ENCODE peak calls at places on chromosomes 1 and 21, in seven cellular contexts. T is mesendoderm; J is fibroblast of lung; D is CD8-positive, alpha-beta memory T cell; A is NB4; H is aorta; C is right cardiac atrium. K is an unnamed sample.

GRCh38 chr1:71666609-71667008 is 585.8 kb upstream of the ZRANB2 start:
- DNase-seq in T (no peak), J (peak), D (no peak), A (no peak), H (no peak), C (no peak), K (no peak)

GRCh38 chr1:84810343-84810742 is 82.7 kb downstream of the LPAR3 start:
- DNase-seq in T (no peak), J (no peak), D (no peak), A (no peak), H (no peak), C (no peak), K (no peak)

GRCh38 chr1:155326020-155326526 is 5.4 kb downstream of the RUSC1 start:
- DNase-seq in T (no peak), J (no peak), D (no peak), A (peak), H (no peak), C (no peak), K (no peak)

GRCh38 chr1:51165540-51165939 is 63.5 kb downstream of the C1orf185 start:
- DNase-seq in T (no peak), J (no peak), D (no peak), A (no peak), H (no peak), C (no peak), K (no peak)

GRCh38 chr1:23442751-23443150 is 18.2 kb upstream of the TCEA3 start:
- DNase-seq in T (no peak), J (no peak), D (no peak), A (no peak), H (no peak), C (no peak), K (no peak)

GRCh38 chr1:12053752-12054548 is 9.2 kb upstream of the TNFRSF8 start:
- DNase-seq in T (no peak), J (no peak), D (no peak), A (no peak), H (no peak), C (no peak), K (no peak)

GRCh38 chr1:15617874-15618684 is 821 bp downstream of the DDI2 start:
- DNase-seq in T (peak), J (peak), D (peak), A (peak), H (no peak), C (no peak), K (no peak)

GRCh38 chr1:168792142-168792541 is 63.1 kb upstream of the DPT start:
- DNase-seq in T (no peak), J (no peak), D (no peak), A (no peak), H (no peak), C (no peak), K (no peak)

GRCh38 chr1:88237026-88237425 is 447.0 kb upstream of the PKN2 start:
- DNase-seq in T (no peak), J (peak), D (no peak), A (no peak), H (no peak), C (no peak), K (peak)

GRCh38 chr1:76547916-76548315 is 319.4 kb upstream of the ST6GALNAC5 start:
- DNase-seq in T (peak), J (no peak), D (no peak), A (no peak), H (no peak), C (no peak), K (no peak)

GRCh38 chr1:84961316-84961715 is 35.6 kb downstream of the MCOLN2 start:
- DNase-seq in T (no peak), J (no peak), D (no peak), A (no peak), H (no peak), C (no peak), K (no peak)

GRCh38 chr1:231949277-231950122 is 322.9 kb downstream of the DISC1 start:
- DNase-seq in T (peak), J (no peak), D (no peak), A (no peak), H (no peak), C (peak), K (no peak)

GRCh38 chr1:42739753-42740700 is at the start of gene CLDN19:
- DNase-seq in T (peak), J (no peak), D (no peak), A (no peak), H (no peak), C (no peak), K (no peak)
- H3K4me3 ChIP-seq in T (no peak), J (no peak), D (no peak), A (no peak), H (no peak), C (no peak), K (no peak)

GRCh38 chr1:210233216-210233494 is 559 bp downstream of the SERTAD4 start:
- DNase-seq in T (no peak), J (no peak), D (no peak), A (no peak), H (peak), C (peak), K (no peak)
- H3K4me3 ChIP-seq in T (peak), J (peak), D (no peak), A (no peak), H (peak), C (peak), K (peak)

GRCh38 chr1:216222302-216222701 is 200.9 kb downstream of the USH2A start:
- DNase-seq in T (peak), J (no peak), D (no peak), A (no peak), H (no peak), C (no peak), K (no peak)

GRCh38 chr1:216224233-216224632 is 199.0 kb downstream of the USH2A start:
- DNase-seq in T (no peak), J (no peak), D (no peak), A (no peak), H (no peak), C (no peak), K (no peak)

GRCh38 chr1:216216304-216216703 is 206.9 kb downstream of the USH2A start:
- DNase-seq in T (peak), J (no peak), D (no peak), A (no peak), H (no peak), C (no peak), K (no peak)

GRCh38 chr1:216223521-216223920 is 199.7 kb downstream of the USH2A start:
- DNase-seq in T (no peak), J (peak), D (no peak), A (no peak), H (no peak), C (peak), K (no peak)

GRCh38 chr1:216221260-216221700 is 202.0 kb downstream of the USH2A start:
- DNase-seq in T (peak), J (peak), D (no peak), A (peak), H (no peak), C (no peak), K (peak)
- H3K4me3 ChIP-seq in T (no peak), J (peak), D (no peak), A (peak), H (peak), C (peak), K (peak)

DNA sequence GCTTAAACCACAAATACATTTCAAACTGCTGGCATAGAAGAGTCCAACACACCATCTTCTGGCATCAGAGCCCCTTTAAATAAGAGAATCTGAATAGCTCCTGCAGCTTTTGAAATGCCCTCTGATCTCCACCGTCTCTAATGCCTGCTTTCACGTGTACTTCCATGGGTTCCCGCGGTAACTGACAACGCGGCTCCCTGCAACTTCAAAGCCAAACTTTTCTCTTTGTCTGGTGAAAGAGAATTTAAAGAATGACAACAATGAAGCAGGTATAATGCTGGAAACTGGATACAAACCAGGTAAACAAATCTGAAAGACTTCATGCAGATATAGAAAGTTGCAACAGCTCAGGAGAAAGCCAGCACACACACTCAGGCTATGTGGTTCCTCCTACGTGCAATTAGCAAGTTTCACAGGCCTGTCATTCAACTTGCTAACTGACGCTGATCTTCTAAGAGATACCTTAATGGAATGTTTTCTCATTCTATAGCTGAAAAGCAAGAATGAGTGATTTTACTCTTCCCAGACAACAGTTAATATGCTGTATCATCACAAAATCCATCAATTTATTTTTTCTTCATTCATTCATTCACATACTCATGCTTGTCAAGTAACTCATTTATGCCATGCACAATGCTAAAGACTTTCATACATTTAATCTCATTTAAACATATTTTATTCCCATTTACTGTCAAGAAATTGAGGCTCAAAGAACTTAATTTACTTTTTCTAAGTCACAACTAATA is 202.8 kb upstream of the SNX7 start:
- DNase-seq in T (peak), J (peak), D (no peak), A (no peak), H (no peak), C (no peak), K (no peak)
- H3K4me3 ChIP-seq in T (no peak), J (no peak), D (no peak), A (no peak), H (no peak), C (no peak), K (no peak)

GRCh38 chr1:156707486-156708244 is 2.3 kb upstream of the CRABP2 start:
- DNase-seq in T (peak), J (peak), D (no peak), A (no peak), H (no peak), C (no peak), K (no peak)

GRCh38 chr1:156706647-156707008 is 1.2 kb upstream of the CRABP2 start:
- DNase-seq in T (peak), J (peak), D (no peak), A (no peak), H (peak), C (peak), K (no peak)

GRCh38 chr1:156708245-156708661 is 2.9 kb upstream of the CRABP2 start:
- DNase-seq in T (peak), J (no peak), D (no peak), A (no peak), H (no peak), C (no peak), K (no peak)

GRCh38 chr1:156705918-156706646 is 699 bp upstream of the CRABP2 start:
- DNase-seq in T (peak), J (peak), D (peak), A (peak), H (peak), C (peak), K (no peak)

DNA sequence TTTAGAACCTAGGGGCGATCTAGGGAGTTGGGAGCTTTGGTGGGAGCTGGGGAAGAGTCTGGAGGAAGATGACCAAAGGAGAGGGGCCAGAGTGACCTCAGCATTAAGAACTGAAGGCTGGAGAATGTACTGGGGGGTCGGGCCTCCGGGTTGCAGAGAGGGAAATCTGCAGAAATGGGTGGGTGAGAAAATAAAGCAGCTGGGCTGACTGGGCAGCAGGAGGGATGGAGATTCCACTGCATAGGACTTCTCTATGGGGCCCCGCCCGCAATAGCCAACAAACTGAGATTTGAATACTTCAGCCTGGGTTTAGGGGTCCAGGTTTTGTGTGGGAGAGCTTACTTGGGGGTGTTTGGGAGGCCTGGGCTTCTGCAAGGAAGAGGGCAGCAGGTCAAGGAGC is 1.6 kb upstream of the CRABP2 start:
- DNase-seq in T (no peak), J (no peak), D (no peak), A (no peak), H (no peak), C (no peak), K (no peak)
- H3K4me3 ChIP-seq in T (peak), J (peak), D (peak), A (no peak), H (no peak), C (no peak), K (peak)

DNA sequence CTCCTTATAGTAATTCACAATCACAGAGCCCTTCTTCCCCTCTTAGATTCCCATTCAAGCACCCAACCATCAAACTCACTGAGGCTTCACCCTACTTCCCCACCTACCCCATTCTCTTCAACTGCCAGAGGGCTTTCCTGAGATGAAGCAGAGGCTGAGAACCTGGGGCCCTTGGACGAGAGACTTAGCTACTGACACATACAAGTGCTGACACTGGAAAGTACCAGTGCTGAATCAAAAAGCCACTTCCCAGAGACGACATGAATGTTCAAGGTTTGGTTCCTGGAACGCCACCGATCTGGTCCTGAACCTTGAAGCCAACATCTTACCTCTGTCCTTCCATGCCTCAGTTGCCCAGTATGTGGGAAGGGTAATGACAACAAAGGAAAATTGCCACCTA is 16.6 kb upstream of the RAP1A start:
- DNase-seq in T (no peak), J (no peak), D (no peak), A (no peak), H (no peak), C (no peak), K (no peak)
- H3K4me3 ChIP-seq in T (no peak), J (no peak), D (peak), A (no peak), H (no peak), C (no peak), K (no peak)

GRCh38 chr21:42531771-42532170 is 18.1 kb downstream of the SLC37A1 start:
- DNase-seq in T (no peak), J (no peak), D (no peak), A (no peak), H (no peak), C (no peak), K (no peak)

GRCh38 chr21:42534361-42534900 is 20.8 kb downstream of the SLC37A1 start:
- DNase-seq in T (no peak), J (no peak), D (no peak), A (peak), H (no peak), C (no peak), K (no peak)

GRCh38 chr21:42533963-42534355 is 20.3 kb downstream of the SLC37A1 start:
- DNase-seq in T (no peak), J (no peak), D (no peak), A (no peak), H (no peak), C (no peak), K (no peak)

GRCh38 chr21:42533306-42533962 is 19.8 kb downstream of the SLC37A1 start:
- DNase-seq in T (no peak), J (no peak), D (no peak), A (no peak), H (no peak), C (no peak), K (no peak)

GRCh38 chr21:42532466-42533181 is 19.0 kb downstream of the SLC37A1 start:
- DNase-seq in T (no peak), J (no peak), D (no peak), A (no peak), H (peak), C (peak), K (no peak)
- H3K4me3 ChIP-seq in T (no peak), J (no peak), D (no peak), A (no peak), H (no peak), C (no peak), K (no peak)

DNA sequence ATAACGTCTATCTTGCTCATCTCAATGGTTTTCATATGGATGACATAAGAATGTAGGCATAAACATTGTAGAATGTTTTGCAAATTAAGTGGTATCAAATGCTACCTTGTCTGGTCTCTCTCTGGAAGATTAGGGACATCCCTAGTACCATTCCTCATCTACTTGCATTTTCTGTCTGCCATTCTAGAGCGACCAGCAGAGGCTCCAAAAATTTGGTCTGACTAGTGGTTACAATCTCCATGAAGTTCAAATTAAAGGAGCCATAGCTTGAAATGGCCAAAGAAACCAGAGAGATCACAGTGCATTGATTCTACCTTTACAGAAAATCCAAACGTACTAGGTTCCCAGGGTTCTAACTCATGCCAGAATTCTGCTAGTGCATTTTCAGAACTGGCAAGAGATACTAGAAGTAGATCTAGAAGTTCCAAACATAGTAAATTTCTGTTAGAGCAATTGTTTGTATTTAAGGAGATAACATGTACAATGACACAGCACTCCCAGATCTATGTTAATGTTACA is 1.1 kb downstream of the CD84 start:
- DNase-seq in T (no peak), J (no peak), D (no peak), A (peak), H (no peak), C (no peak), K (no peak)
- H3K4me3 ChIP-seq in T (no peak), J (no peak), D (peak), A (peak), H (no peak), C (no peak), K (no peak)

GRCh38 chr1:95956215-95956614 is 722.2 kb downstream of the RWDD3 start:
- DNase-seq in T (no peak), J (no peak), D (no peak), A (no peak), H (no peak), C (no peak), K (no peak)

GRCh38 chr1:95953005-95953404 is 719.0 kb downstream of the RWDD3 start:
- DNase-seq in T (peak), J (peak), D (no peak), A (no peak), H (no peak), C (no peak), K (no peak)

GRCh38 chr1:95953668-95954067 is 719.7 kb downstream of the RWDD3 start:
- DNase-seq in T (no peak), J (no peak), D (no peak), A (no peak), H (no peak), C (no peak), K (no peak)

GRCh38 chr1:95957748-95958147 is 723.7 kb downstream of the RWDD3 start:
- DNase-seq in T (peak), J (peak), D (no peak), A (no peak), H (no peak), C (no peak), K (no peak)
- H3K4me3 ChIP-seq in T (no peak), J (no peak), D (no peak), A (no peak), H (no peak), C (no peak), K (no peak)

K was measured in skeletal muscle cell.